ENCODE peak calls at places on chromosome 10, in seven cellular contexts. D is SJCRH30, A is breast epithelium, O is lung, S is SK-N-MC, G is dorsolateral prefrontal cortex, E is SK-N-SH. F is an unnamed sample.

GRCh38 chr10:113459672-113460280 is 93.1 kb upstream of the HABP2 start:
- DNase-seq in D (no peak), G (no peak), O (no peak), E (no peak), A (no peak), S (no peak), F (no peak)

GRCh38 chr10:86086418-86086817 is 280.2 kb downstream of the GRID1 start:
- DNase-seq in O (no peak), D (no peak), G (no peak), A (no peak), E (no peak), S (no peak), F (no peak)

GRCh38 chr10:118163227-118163626 is 116.5 kb upstream of the RAB11FIP2 start:
- DNase-seq in S (no peak), G (no peak), D (no peak), A (no peak), O (no peak), E (no peak), F (no peak)

GRCh38 chr10:113397031-113397430 is 155.8 kb upstream of the HABP2 start:
- DNase-seq in A (no peak), G (no peak), E (no peak), S (no peak), D (no peak), O (no peak), F (no peak)

GRCh38 chr10:102435529-102436233 is 3.3 kb upstream of the CUEDC2 start:
- DNase-seq in A (no peak), O (peak; percentile 51), G (no peak), E (no peak), S (no peak), D (no peak), F (no peak)

GRCh38 chr10:98316661-98317060 is 48.7 kb upstream of the LOXL4 start:
- DNase-seq in D (no peak), S (no peak), O (no peak), G (no peak), E (no peak), A (no peak), F (no peak)

GRCh38 chr10:124717911-124718734 is 26.1 kb downstream of the FAM53B start:
- DNase-seq in D (peak; percentile 20), S (no peak), E (no peak), O (no peak), G (no peak), A (no peak), F (peak; percentile 81)

GRCh38 chr10:124703778-124704427 is 40.3 kb downstream of the FAM53B start:
- DNase-seq in G (peak; percentile 55), E (no peak), O (no peak), S (no peak), D (no peak), A (peak; percentile 44), F (no peak)

GRCh38 chr10:130112821-130113220 is 2.2 kb upstream of the C10orf143 start:
- DNase-seq in D (no peak), E (no peak), A (no peak), G (no peak), O (no peak), S (no peak), F (no peak)

GRCh38 chr10:63252095-63252762 is 119.1 kb downstream of the NRBF2 start:
- DNase-seq in A (no peak), G (no peak), D (no peak), O (no peak), S (no peak), E (no peak), F (no peak)

GRCh38 chr10:36254191-36254590 is 612.1 kb upstream of the FZD8 start:
- DNase-seq in O (peak; percentile 32), D (peak; percentile 36), A (peak; percentile 52), G (peak; percentile 4), S (no peak), E (no peak), F (no peak)

GRCh38 chr10:75956624-75957023 is 525.2 kb downstream of the LRMDA start:
- DNase-seq in A (no peak), E (no peak), O (no peak), G (no peak), D (no peak), S (no peak), F (peak; percentile 35)

GRCh38 chr10:132617781-132618052 is 80.1 kb downstream of the INPP5A start:
- DNase-seq in S (no peak), A (no peak), D (no peak), O (no peak), G (no peak), E (no peak), F (no peak)

GRCh38 chr10:31290386-31290785 is 28.6 kb upstream of the ZEB1 start:
- DNase-seq in G (no peak), O (no peak), E (no peak), D (no peak), S (no peak), A (no peak), F (no peak)

DNA sequence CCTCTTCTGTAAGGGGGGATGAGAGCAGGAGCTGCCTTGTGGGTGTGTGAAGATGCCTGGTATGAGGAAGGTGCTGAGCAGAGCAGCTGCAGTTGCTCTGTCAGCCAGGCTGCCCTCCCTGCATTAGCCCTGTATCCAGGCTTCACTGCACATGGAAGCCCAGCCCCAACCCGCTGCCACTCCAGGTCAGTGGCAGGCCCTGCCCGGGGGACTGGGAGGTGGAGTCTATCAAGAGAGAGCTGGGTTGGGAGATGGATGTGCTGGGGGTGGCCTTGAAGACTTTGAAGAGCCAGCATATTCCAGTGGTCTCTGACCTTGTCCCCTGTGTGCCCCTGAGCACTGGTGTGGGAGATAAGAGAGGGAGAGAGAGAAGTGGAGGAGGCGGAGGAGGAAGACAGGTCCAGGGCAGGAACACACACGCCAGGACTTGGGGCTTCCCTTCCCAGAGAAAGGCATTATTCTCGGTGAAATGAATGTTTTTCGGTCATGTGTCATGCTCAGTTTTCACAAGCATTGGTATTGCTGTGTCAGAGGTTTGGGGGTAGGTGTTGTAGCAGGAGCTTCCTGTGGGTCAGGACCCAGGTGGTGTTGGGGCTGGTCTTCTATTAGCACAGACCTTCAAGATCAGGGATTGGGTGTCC is 2.6 kb downstream of the PPIF start:
- DNase-seq in S (no peak), A (no peak), G (no peak), O (no peak), D (no peak), E (no peak), F (no peak)
- H3K4me3 ChIP-seq in S (no peak overlapping the region), A (no peak overlapping the region), G (no peak overlapping the region), O (no peak overlapping the region), D (no peak overlapping the region), E (no peak overlapping the region), F (no peak overlapping the region)

GRCh38 chr10:94402204-94403033 is at the start of gene TBC1D12:
- DNase-seq in O (peak; percentile 96), E (peak; percentile 95), D (peak; percentile 94), S (no peak), A (peak; percentile 88), G (peak; percentile 96), F (peak; percentile 98)
- H3K27ac ChIP-seq in O (peak within 1 kb of the TSS; percentile 98), E (peak within 1 kb of the TSS; percentile 80), D (peak within 1 kb of the TSS; percentile 86), S (no peak within 1 kb of the TSS), A (peak within 1 kb of the TSS; percentile 93), G (peak within 1 kb of the TSS; percentile 95), F (peak within 1 kb of the TSS; percentile 91)

DNA sequence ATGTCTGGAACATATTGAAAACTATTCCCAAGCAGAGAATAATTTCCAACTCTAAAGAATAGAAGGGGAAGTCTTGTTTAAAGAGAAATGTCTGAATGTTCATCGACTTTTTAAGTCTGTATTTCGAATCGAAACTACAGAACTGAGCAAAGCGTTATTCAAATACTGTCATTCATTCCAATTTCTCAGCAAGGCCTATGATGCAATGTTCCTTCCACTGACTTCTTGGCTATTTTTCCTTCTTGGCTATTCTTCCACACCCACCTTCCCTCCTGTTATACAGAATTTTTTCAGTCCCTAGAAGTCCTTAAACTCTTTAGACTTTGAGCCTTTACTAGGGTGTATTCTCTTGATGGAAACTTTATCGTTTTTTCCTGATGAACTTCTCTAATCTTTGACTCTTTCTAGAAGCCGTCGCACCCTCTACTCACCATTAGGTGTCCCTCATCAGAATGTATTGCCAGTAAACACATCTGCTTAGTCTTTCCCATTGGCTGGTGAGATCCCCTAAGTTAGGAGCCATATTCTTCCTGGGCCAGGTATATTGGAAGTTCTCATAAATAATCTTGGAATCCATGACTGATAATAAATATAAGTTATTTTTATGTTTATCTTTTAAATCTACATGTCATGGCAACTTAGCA is 235.7 kb upstream of the CCDC6 start:
- DNase-seq in E (no peak), O (no peak), A (no peak), G (no peak), D (no peak), S (no peak), F (no peak)
- H3K4me3 ChIP-seq in E (no peak overlapping the region), O (no peak overlapping the region), A (no peak overlapping the region), G (no peak overlapping the region), D (no peak overlapping the region), S (no peak overlapping the region), F (no peak overlapping the region)

GRCh38 chr10:5913736-5914135 is 23.7 kb downstream of the FBH1 start:
- DNase-seq in S (no peak), D (no peak), E (no peak), A (no peak), G (no peak), O (no peak), F (no peak)
- H3K27ac ChIP-seq in S (no peak overlapping the region), D (no peak overlapping the region), E (no peak overlapping the region), A (no peak overlapping the region), G (no peak overlapping the region), O (no peak overlapping the region), F (no peak overlapping the region)

GRCh38 chr10:106772957-106773356 is 391.5 kb downstream of the SORCS1 start:
- DNase-seq in O (no peak), A (no peak), S (no peak), E (no peak), D (no peak), G (no peak), F (no peak)

GRCh38 chr10:106765355-106765754 is 399.2 kb downstream of the SORCS1 start:
- DNase-seq in O (no peak), G (no peak), E (no peak), D (no peak), A (no peak), S (no peak), F (no peak)

GRCh38 chr10:106768204-106768603 is 396.3 kb downstream of the SORCS1 start:
- DNase-seq in A (no peak), O (no peak), S (peak; percentile 18), G (no peak), D (no peak), E (peak; percentile 44), F (no peak)

GRCh38 chr10:106771132-106771531 is 393.4 kb downstream of the SORCS1 start:
- DNase-seq in O (no peak), E (no peak), S (no peak), A (no peak), D (no peak), G (no peak), F (no peak)
- H3K4me3 ChIP-seq in O (no peak overlapping the region), E (no peak overlapping the region), S (no peak overlapping the region), A (no peak overlapping the region), D (no peak overlapping the region), G (no peak overlapping the region), F (no peak overlapping the region)

GRCh38 chr10:49168821-49169495 is 19.2 kb downstream of the TMEM273 start:
- DNase-seq in G (no peak), D (no peak), E (no peak), A (no peak), O (peak; percentile 22), S (no peak), F (no peak)
- H3K27ac ChIP-seq in G (no peak overlapping the region), D (no peak overlapping the region), E (no peak overlapping the region), A (no peak overlapping the region), O (no peak overlapping the region), S (no peak overlapping the region), F (no peak overlapping the region)

F was measured in WERI-Rb-1.